ENCODE peak calls at places on chromosomes 3 and 15, in eight cellular contexts. Z is A549, V is esophagus muscularis mucosa, P is H1, W is transverse colon, S is HCT116, L is thyroid gland, K is NB4. T is an unnamed sample.

GRCh38 chr3:87796137-87796899 is 262.5 kb downstream of the CGGBP1 start:
- DNase-seq in Z (no peak), V (no peak), P (no peak), W (no peak), S (no peak), L (no peak), K (no peak), T (no peak)

GRCh38 chr15:70617076-70617910 is 146.1 kb downstream of the UACA start:
- DNase-seq in Z (no peak), V (peak), P (no peak), W (no peak), S (no peak), L (no peak), K (no peak), T (no peak)

GRCh38 chr3:130849111-130849552 is 44.8 kb upstream of the ATP2C1 start:
- DNase-seq in Z (no peak), V (no peak), P (no peak), W (peak), S (no peak), L (peak), K (peak), T (peak)

GRCh38 chr15:31974855-31975421 is 55.4 kb upstream of the CHRNA7 start:
- DNase-seq in Z (peak), V (peak), P (no peak), W (peak), S (no peak), L (peak), K (peak), T (no peak)

GRCh38 chr15:58678683-58679082 is 70.8 kb downstream of the ADAM10 start:
- DNase-seq in Z (no peak), V (no peak), P (no peak), W (no peak), S (no peak), L (no peak), K (peak), T (no peak)

GRCh38 chr3:128698211-128699011 is 27.6 kb upstream of the RAB7A start:
- DNase-seq in Z (peak), V (no peak), P (no peak), W (peak), S (no peak), L (peak), K (peak), T (peak)

GRCh38 chr3:174132006-174132405 is 727.1 kb upstream of the NAALADL2 start:
- DNase-seq in Z (no peak), V (no peak), P (no peak), W (no peak), S (no peak), L (no peak), K (no peak), T (no peak)

GRCh38 chr15:46450112-46450809 is 815.4 kb downstream of the SQOR start:
- DNase-seq in Z (no peak), V (no peak), P (no peak), W (no peak), S (no peak), L (no peak), K (no peak), T (no peak)

GRCh38 chr3:32816439-32817194 is 1.2 kb upstream of the TRIM71 start:
- DNase-seq in Z (no peak), V (no peak), P (peak), W (no peak), S (no peak), L (peak), K (peak), T (no peak)

GRCh38 chr3:160129459-160130061 is 95.7 kb upstream of the C3orf80 start:
- DNase-seq in Z (peak), V (no peak), P (no peak), W (no peak), S (no peak), L (no peak), K (peak), T (no peak)

GRCh38 chr3:42493126-42493797 is 9.2 kb upstream of the VIPR1 start:
- DNase-seq in Z (no peak), V (no peak), P (no peak), W (no peak), S (no peak), L (no peak), K (no peak), T (peak)

GRCh38 chr3:31004025-31004678 is 109.7 kb upstream of the GADL1 start:
- DNase-seq in Z (no peak), V (no peak), P (no peak), W (no peak), S (no peak), L (no peak), K (no peak), T (no peak)

GRCh38 chr15:69888406-69888805 is 209.3 kb downstream of the TLE3 start:
- DNase-seq in Z (no peak), V (no peak), P (no peak), W (no peak), S (no peak), L (no peak), K (no peak), T (no peak)

GRCh38 chr3:123949606-123950005 is 11.4 kb downstream of the CCDC14 start:
- DNase-seq in Z (no peak), V (no peak), P (no peak), W (no peak), S (no peak), L (no peak), K (no peak), T (no peak)

GRCh38 chr3:196149922-196150321 is 61.3 kb downstream of the ZDHHC19 start:
- DNase-seq in Z (no peak), V (no peak), P (no peak), W (no peak), S (no peak), L (no peak), K (peak), T (no peak)

GRCh38 chr15:68432665-68433064 is 702 bp upstream of the ITGA11 start:
- DNase-seq in Z (no peak), V (no peak), P (no peak), W (no peak), S (no peak), L (no peak), K (no peak), T (no peak)

GRCh38 chr3:10242182-10243065 is 5.8 kb upstream of the TATDN2 start:
- DNase-seq in Z (no peak), V (no peak), P (no peak), W (peak), S (no peak), L (peak), K (peak), T (no peak)

GRCh38 chr15:63181658-63182057 is 7.7 kb upstream of the RAB8B start:
- DNase-seq in Z (no peak), V (no peak), P (no peak), W (no peak), S (no peak), L (no peak), K (no peak), T (no peak)

GRCh38 chr3:122682016-122682374 is 1.4 kb downstream of the PARP14 start:
- DNase-seq in Z (no peak), V (no peak), P (no peak), W (no peak), S (no peak), L (no peak), K (no peak), T (no peak)

GRCh38 chr3:122681294-122682015 is 816 bp downstream of the PARP14 start:
- DNase-seq in Z (no peak), V (no peak), P (no peak), W (no peak), S (no peak), L (peak), K (no peak), T (no peak)

GRCh38 chr3:122679085-122679466 is 1.6 kb upstream of the PARP14 start:
- DNase-seq in Z (peak), V (peak), P (peak), W (peak), S (peak), L (peak), K (peak), T (peak)

GRCh38 chr3:122679467-122680291 is 960 bp upstream of the PARP14 start:
- DNase-seq in Z (peak), V (no peak), P (no peak), W (peak), S (no peak), L (peak), K (peak), T (peak)

DNA sequence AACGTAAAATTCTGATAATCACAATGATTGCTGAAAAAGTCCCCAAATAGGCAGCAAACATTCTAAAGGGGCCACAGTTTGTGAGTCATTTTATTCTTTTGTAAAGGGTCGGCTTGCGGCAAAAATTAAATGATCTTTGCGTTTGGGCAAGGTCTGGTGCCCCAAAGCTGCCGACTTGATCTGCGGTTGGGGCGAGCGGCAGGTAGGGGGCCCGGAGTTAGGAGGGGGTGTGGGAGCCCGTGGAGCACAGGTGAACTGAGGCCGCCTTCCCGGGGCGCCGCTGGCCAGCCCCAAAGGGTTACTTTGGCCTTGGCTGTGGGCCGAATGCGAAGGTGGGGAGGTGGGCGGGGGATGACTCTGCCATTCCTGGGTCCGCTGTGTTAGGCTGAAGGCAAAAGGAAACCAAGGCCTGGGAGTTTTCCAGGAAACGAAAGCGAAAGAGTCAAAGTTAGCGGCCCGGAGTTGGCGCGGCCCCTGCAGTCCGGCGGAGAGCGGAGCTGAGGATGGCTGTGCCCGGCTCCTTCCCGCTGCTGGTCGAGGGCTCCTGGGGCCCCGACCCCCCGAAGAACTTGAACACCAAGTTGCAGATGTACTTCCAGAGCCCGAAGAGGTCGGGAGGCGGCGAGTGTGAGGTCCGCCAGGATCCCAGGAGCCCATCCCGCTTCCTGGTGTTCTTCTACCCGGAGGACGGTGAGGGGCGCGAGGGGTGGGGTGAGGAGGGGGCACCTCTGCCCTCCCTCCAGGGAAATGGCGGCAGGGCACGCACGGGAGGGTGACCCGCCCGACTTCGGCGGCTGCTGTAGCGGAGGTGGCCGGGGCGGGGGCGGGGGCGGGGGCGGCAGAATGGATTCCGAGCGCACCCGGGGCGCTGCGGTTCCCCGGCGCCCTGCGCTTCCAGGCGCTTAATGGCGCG is at the start of gene PARP14:
- DNase-seq in Z (peak), V (no peak), P (no peak), W (peak), S (no peak), L (peak), K (peak), T (peak)
- TF ChIP-seq POLR2A in Z (peak), V (peak), P (peak), W (peak), S (no peak), L (peak), K (no peak), T (no peak)

GRCh38 chr15:64841258-64842098 is at the start of gene PLEKHO2:
- DNase-seq in Z (peak), V (peak), P (peak), W (peak), S (peak), L (peak), K (peak), T (peak)
- TF ChIP-seq POLR2A in Z (peak), V (peak), P (peak), W (peak), S (peak), L (peak), K (peak), T (no peak)

DNA sequence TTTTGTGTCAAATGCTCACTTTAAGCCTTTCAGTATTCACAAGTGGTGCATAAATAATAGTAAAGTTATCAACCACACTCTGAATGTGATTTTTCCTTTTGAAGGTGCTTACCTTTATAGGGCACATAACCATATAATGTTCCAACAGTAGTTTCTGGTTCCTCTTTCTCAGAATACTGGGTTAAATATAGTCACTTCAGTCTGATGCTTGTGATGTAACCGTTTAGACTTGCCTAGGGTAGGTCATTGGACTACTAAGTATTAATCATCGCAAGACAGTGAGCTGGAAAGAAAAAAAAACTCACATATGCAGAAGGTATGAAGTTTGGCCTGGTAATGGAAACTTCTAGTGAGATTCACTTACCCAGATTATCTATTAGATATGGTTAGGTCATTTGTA is 1.9 kb downstream of the KBTBD8 start:
- DNase-seq in Z (no peak), V (no peak), P (no peak), W (no peak), S (no peak), L (no peak), K (peak), T (no peak)
- TF ChIP-seq POLR2A in Z (no peak), V (no peak), P (no peak), W (peak), S (no peak), L (no peak), K (no peak), T (no peak)

DNA sequence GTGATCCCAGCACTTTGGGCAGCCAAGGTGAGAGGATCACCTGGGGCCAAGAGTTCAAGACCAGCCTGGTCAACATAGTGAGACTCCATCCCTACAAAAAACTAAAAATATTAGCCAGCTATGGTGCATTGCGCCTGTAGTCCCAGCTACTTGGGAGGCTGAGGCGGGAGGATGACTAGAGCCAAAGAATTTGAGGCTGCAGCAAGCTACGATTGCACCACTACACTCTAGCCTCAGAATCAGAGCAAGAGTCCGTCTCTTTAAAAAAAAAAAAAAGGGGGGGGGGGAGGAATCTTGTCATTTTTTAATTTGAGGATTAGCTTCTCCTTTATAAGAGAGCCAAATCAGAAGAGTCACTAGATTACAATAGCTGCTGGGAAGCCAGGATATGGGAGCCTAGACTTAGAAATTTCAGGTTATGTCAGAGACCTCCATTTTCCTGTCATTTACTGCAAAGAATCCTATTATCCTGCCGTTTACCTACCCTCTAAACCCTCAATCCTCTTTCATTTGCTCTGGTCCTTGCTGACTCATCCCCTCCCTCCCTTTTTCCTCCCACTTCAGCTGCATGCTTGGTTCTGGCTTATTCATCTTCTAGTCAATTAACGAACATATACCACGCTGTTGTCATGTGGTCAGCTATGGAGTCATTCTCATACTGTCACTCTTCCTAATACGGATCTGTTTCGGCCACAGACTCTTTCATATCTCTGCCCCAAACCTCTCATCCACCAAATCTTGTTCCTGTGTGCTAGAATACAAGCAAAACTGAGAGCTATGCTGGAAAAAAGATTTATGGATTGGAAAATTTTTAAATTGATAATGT is 83.8 kb upstream of the PPIB start:
- DNase-seq in Z (peak), V (no peak), P (peak), W (no peak), S (peak), L (no peak), K (peak), T (no peak)
- TF ChIP-seq POLR2A in Z (no peak), V (no peak), P (no peak), W (no peak), S (no peak), L (no peak), K (no peak), T (no peak)

GRCh38 chr3:50625879-50626182 is 8.9 kb downstream of the MAPKAPK3 start:
- DNase-seq in Z (no peak), V (no peak), P (no peak), W (no peak), S (no peak), L (peak), K (no peak), T (no peak)

GRCh38 chr3:50626406-50626805 is 9.5 kb downstream of the MAPKAPK3 start:
- DNase-seq in Z (no peak), V (no peak), P (no peak), W (no peak), S (no peak), L (no peak), K (no peak), T (no peak)

GRCh38 chr3:50623840-50624474 is 7.0 kb downstream of the MAPKAPK3 start:
- DNase-seq in Z (no peak), V (no peak), P (no peak), W (no peak), S (no peak), L (no peak), K (no peak), T (no peak)

GRCh38 chr3:50624634-50625033 is 7.7 kb downstream of the MAPKAPK3 start:
- DNase-seq in Z (no peak), V (no peak), P (no peak), W (no peak), S (no peak), L (peak), K (no peak), T (no peak)

GRCh38 chr3:50625131-50625878 is 8.4 kb downstream of the MAPKAPK3 start:
- DNase-seq in Z (no peak), V (no peak), P (no peak), W (no peak), S (no peak), L (no peak), K (no peak), T (no peak)
- TF ChIP-seq POLR2A in Z (no peak), V (no peak), P (no peak), W (no peak), S (no peak), L (no peak), K (no peak), T (no peak)

GRCh38 chr15:75636026-75636425 is 4.0 kb downstream of the IMP3 start:
- DNase-seq in Z (no peak), V (no peak), P (no peak), W (no peak), S (no peak), L (no peak), K (no peak), T (no peak)

GRCh38 chr15:75640483-75641175 is 605 bp upstream of the IMP3 start:
- DNase-seq in Z (peak), V (no peak), P (no peak), W (no peak), S (peak), L (peak), K (peak), T (no peak)

GRCh38 chr15:75639709-75640482 is at the start of gene IMP3:
- DNase-seq in Z (peak), V (peak), P (peak), W (peak), S (peak), L (peak), K (peak), T (peak)

GRCh38 chr15:75639191-75639708 is 774 bp downstream of the IMP3 start:
- DNase-seq in Z (no peak), V (no peak), P (no peak), W (no peak), S (no peak), L (no peak), K (peak), T (no peak)

GRCh38 chr15:75637245-75638009 is 2.6 kb downstream of the IMP3 start:
- DNase-seq in Z (no peak), V (no peak), P (no peak), W (no peak), S (no peak), L (no peak), K (no peak), T (no peak)
- TF ChIP-seq POLR2A in Z (no peak), V (no peak), P (peak), W (no peak), S (no peak), L (no peak), K (no peak), T (no peak)